ENCODE peak calls at places on chromosomes 12 and 14, in ten cellular contexts. One of them, this sample, is unnamed.

GRCh38 chr12:989751-990278 is 1.2 kb upstream of the ERC1 start:
- DNase-seq in uterus: peak
- DNase-seq in heart right ventricle: peak
- DNase-seq in tibial artery: no peak
- DNase-seq in fibroblast of lung: peak
- DNase-seq in upper lobe of right lung: no peak
- DNase-seq in neuronal stem cell: peak
- DNase-seq in DND-41: peak
- DNase-seq in astrocyte: peak
- DNase-seq in tibial nerve: peak
- DNase-seq in this sample: no peak

GRCh38 chr14:69695664-69696527 is 71.0 kb upstream of the SRSF5 start:
- DNase-seq in uterus: no peak
- DNase-seq in heart right ventricle: no peak
- DNase-seq in tibial artery: no peak
- DNase-seq in fibroblast of lung: peak
- DNase-seq in upper lobe of right lung: no peak
- DNase-seq in neuronal stem cell: no peak
- DNase-seq in DND-41: no peak
- DNase-seq in astrocyte: peak
- DNase-seq in tibial nerve: no peak
- DNase-seq in this sample: no peak

GRCh38 chr12:67356400-67356799 is 87.2 kb downstream of the CAND1 start:
- DNase-seq in uterus: no peak
- DNase-seq in heart right ventricle: no peak
- DNase-seq in tibial artery: no peak
- DNase-seq in fibroblast of lung: no peak
- DNase-seq in upper lobe of right lung: no peak
- DNase-seq in neuronal stem cell: no peak
- DNase-seq in DND-41: no peak
- DNase-seq in astrocyte: peak
- DNase-seq in tibial nerve: no peak
- DNase-seq in this sample: no peak

GRCh38 chr12:71371132-71371531 is 68.5 kb upstream of the LGR5 start:
- DNase-seq in uterus: no peak
- DNase-seq in heart right ventricle: no peak
- DNase-seq in tibial artery: no peak
- DNase-seq in fibroblast of lung: peak
- DNase-seq in upper lobe of right lung: no peak
- DNase-seq in neuronal stem cell: no peak
- DNase-seq in DND-41: no peak
- DNase-seq in astrocyte: no peak
- DNase-seq in tibial nerve: no peak
- DNase-seq in this sample: no peak

GRCh38 chr12:73262788-73263381 is 990.7 kb downstream of the TRHDE start:
- DNase-seq in uterus: no peak
- DNase-seq in heart right ventricle: no peak
- DNase-seq in tibial artery: no peak
- DNase-seq in fibroblast of lung: no peak
- DNase-seq in upper lobe of right lung: no peak
- DNase-seq in neuronal stem cell: no peak
- DNase-seq in DND-41: no peak
- DNase-seq in astrocyte: no peak
- DNase-seq in tibial nerve: no peak
- DNase-seq in this sample: no peak

GRCh38 chr12:117685115-117685926 is 283.5 kb downstream of the KSR2 start:
- DNase-seq in uterus: no peak
- DNase-seq in heart right ventricle: no peak
- DNase-seq in tibial artery: peak
- DNase-seq in fibroblast of lung: peak
- DNase-seq in upper lobe of right lung: no peak
- DNase-seq in neuronal stem cell: peak
- DNase-seq in DND-41: peak
- DNase-seq in astrocyte: peak
- DNase-seq in tibial nerve: peak
- DNase-seq in this sample: no peak

GRCh38 chr12:124410354-124411175 is 115.7 kb downstream of the RFLNA start:
- DNase-seq in uterus: no peak
- DNase-seq in heart right ventricle: no peak
- DNase-seq in tibial artery: peak
- DNase-seq in fibroblast of lung: peak
- DNase-seq in upper lobe of right lung: no peak
- DNase-seq in neuronal stem cell: no peak
- DNase-seq in DND-41: peak
- DNase-seq in astrocyte: no peak
- DNase-seq in tibial nerve: no peak
- DNase-seq in this sample: no peak

GRCh38 chr14:76768201-76768656 is 7.0 kb downstream of the VASH1 start:
- DNase-seq in uterus: no peak
- DNase-seq in heart right ventricle: peak
- DNase-seq in tibial artery: peak
- DNase-seq in fibroblast of lung: no peak
- DNase-seq in upper lobe of right lung: peak
- DNase-seq in neuronal stem cell: no peak
- DNase-seq in DND-41: peak
- DNase-seq in astrocyte: no peak
- DNase-seq in tibial nerve: peak
- DNase-seq in this sample: peak

GRCh38 chr14:91303091-91303923 is 58.8 kb upstream of the GPR68 start:
- DNase-seq in uterus: peak
- DNase-seq in heart right ventricle: peak
- DNase-seq in tibial artery: no peak
- DNase-seq in fibroblast of lung: no peak
- DNase-seq in upper lobe of right lung: peak
- DNase-seq in neuronal stem cell: peak
- DNase-seq in DND-41: peak
- DNase-seq in astrocyte: no peak
- DNase-seq in tibial nerve: no peak
- DNase-seq in this sample: peak

GRCh38 chr12:52517888-52518287 is 2.3 kb downstream of the KRT5 start:
- DNase-seq in uterus: no peak
- DNase-seq in heart right ventricle: no peak
- DNase-seq in tibial artery: no peak
- DNase-seq in fibroblast of lung: no peak
- DNase-seq in upper lobe of right lung: no peak
- DNase-seq in neuronal stem cell: no peak
- DNase-seq in DND-41: no peak
- DNase-seq in astrocyte: no peak
- DNase-seq in tibial nerve: peak
- DNase-seq in this sample: no peak

GRCh38 chr12:30970559-30971202 is 44.1 kb downstream of the TSPAN11 start:
- DNase-seq in uterus: no peak
- DNase-seq in heart right ventricle: peak
- DNase-seq in tibial artery: no peak
- DNase-seq in fibroblast of lung: no peak
- DNase-seq in upper lobe of right lung: no peak
- DNase-seq in neuronal stem cell: no peak
- DNase-seq in DND-41: no peak
- DNase-seq in astrocyte: no peak
- DNase-seq in tibial nerve: no peak
- DNase-seq in this sample: no peak

GRCh38 chr14:72420749-72421452 is 473.0 kb downstream of the DPF3 start:
- DNase-seq in uterus: no peak
- DNase-seq in heart right ventricle: peak
- DNase-seq in tibial artery: peak
- DNase-seq in fibroblast of lung: peak
- DNase-seq in upper lobe of right lung: peak
- DNase-seq in neuronal stem cell: peak
- DNase-seq in DND-41: peak
- DNase-seq in astrocyte: peak
- DNase-seq in tibial nerve: peak
- DNase-seq in this sample: peak

GRCh38 chr12:84701041-84701440 is 211.6 kb downstream of the SLC6A15 start:
- DNase-seq in uterus: no peak
- DNase-seq in heart right ventricle: no peak
- DNase-seq in tibial artery: no peak
- DNase-seq in fibroblast of lung: peak
- DNase-seq in upper lobe of right lung: no peak
- DNase-seq in neuronal stem cell: no peak
- DNase-seq in DND-41: no peak
- DNase-seq in astrocyte: peak
- DNase-seq in tibial nerve: no peak
- DNase-seq in this sample: no peak

GRCh38 chr14:100783630-100784321 is 42.1 kb upstream of the MEG3 start:
- DNase-seq in uterus: no peak
- DNase-seq in heart right ventricle: no peak
- DNase-seq in tibial artery: peak
- DNase-seq in fibroblast of lung: no peak
- DNase-seq in upper lobe of right lung: peak
- DNase-seq in neuronal stem cell: peak
- DNase-seq in DND-41: no peak
- DNase-seq in astrocyte: no peak
- DNase-seq in tibial nerve: no peak
- DNase-seq in this sample: no peak

GRCh38 chr12:112584266-112584722 is 165.5 kb downstream of the PTPN11 start:
- DNase-seq in uterus: no peak
- DNase-seq in heart right ventricle: no peak
- DNase-seq in tibial artery: no peak
- DNase-seq in fibroblast of lung: no peak
- DNase-seq in upper lobe of right lung: no peak
- DNase-seq in neuronal stem cell: no peak
- DNase-seq in DND-41: no peak
- DNase-seq in astrocyte: no peak
- DNase-seq in tibial nerve: no peak
- DNase-seq in this sample: no peak

DNA sequence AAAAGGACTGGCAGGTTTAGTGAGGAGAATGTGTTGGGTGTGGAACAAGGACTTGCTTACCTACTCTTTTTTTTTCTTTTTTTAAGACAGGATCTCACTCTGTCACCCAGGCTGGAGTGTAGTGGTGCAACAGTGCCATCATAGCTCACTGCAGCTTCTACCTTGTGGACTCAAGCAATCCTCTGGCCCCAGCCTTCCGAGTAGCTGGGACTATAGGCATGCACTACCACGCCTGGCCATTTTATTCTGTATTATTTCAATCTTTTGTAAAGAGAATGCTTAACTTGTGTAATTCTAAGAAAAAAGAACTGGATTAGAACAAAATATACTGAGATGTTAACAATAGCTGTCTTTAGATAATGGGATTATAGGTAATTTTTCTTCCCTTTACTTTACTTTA is 1.9 kb upstream of the VRTN start:
- DNase-seq in uterus: no peak
- DNase-seq in heart right ventricle: no peak
- DNase-seq in tibial artery: no peak
- DNase-seq in fibroblast of lung: no peak
- DNase-seq in upper lobe of right lung: peak
- DNase-seq in neuronal stem cell: no peak
- DNase-seq in DND-41: no peak
- DNase-seq in astrocyte: no peak
- DNase-seq in tibial nerve: no peak
- DNase-seq in this sample: no peak
- H3K4me3 ChIP-seq in uterus: no peak
- H3K4me3 ChIP-seq in heart right ventricle: no peak
- H3K4me3 ChIP-seq in tibial artery: no peak
- H3K4me3 ChIP-seq in fibroblast of lung: no peak
- H3K4me3 ChIP-seq in upper lobe of right lung: no peak
- H3K4me3 ChIP-seq in neuronal stem cell: no peak
- H3K4me3 ChIP-seq in DND-41: no peak
- H3K4me3 ChIP-seq in astrocyte: no peak
- H3K4me3 ChIP-seq in tibial nerve: no peak
- H3K4me3 ChIP-seq in this sample: no peak

DNA sequence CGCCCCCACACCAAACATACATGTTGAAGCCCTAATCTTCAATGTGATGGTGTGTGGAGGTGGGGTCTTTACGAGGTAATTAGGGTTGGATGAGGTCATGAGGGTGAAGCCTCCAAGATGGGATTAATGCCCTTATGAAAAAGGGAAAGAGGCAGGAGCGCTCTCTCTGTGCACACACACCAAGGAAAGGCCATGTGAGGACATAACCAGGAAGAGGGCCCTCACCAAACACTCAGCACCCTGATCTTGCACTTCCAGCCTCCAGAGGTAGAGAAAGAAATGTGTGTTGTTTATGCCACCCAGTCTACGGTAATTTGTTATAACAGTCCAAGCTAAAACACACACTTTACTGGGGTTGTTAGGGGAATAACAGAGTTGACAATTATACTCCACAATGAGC is 14.6 kb upstream of the PITPNM2 start:
- DNase-seq in uterus: no peak
- DNase-seq in heart right ventricle: no peak
- DNase-seq in tibial artery: no peak
- DNase-seq in fibroblast of lung: no peak
- DNase-seq in upper lobe of right lung: no peak
- DNase-seq in neuronal stem cell: no peak
- DNase-seq in DND-41: no peak
- DNase-seq in astrocyte: no peak
- DNase-seq in tibial nerve: no peak
- DNase-seq in this sample: no peak
- H3K27ac ChIP-seq in uterus: no peak
- H3K27ac ChIP-seq in heart right ventricle: no peak
- H3K27ac ChIP-seq in tibial artery: no peak
- H3K27ac ChIP-seq in fibroblast of lung: no peak
- H3K27ac ChIP-seq in upper lobe of right lung: peak
- H3K27ac ChIP-seq in neuronal stem cell: no peak
- H3K27ac ChIP-seq in DND-41: no peak
- H3K27ac ChIP-seq in astrocyte: no peak
- H3K27ac ChIP-seq in tibial nerve: no peak
- H3K27ac ChIP-seq in this sample: no peak

GRCh38 chr14:68466491-68466977 is 326.3 kb downstream of the ZFP36L1 start:
- DNase-seq in uterus: no peak
- DNase-seq in heart right ventricle: no peak
- DNase-seq in tibial artery: no peak
- DNase-seq in fibroblast of lung: peak
- DNase-seq in upper lobe of right lung: no peak
- DNase-seq in neuronal stem cell: no peak
- DNase-seq in DND-41: no peak
- DNase-seq in astrocyte: peak
- DNase-seq in tibial nerve: no peak
- DNase-seq in this sample: no peak
- H3K4me3 ChIP-seq in uterus: no peak
- H3K4me3 ChIP-seq in heart right ventricle: no peak
- H3K4me3 ChIP-seq in tibial artery: no peak
- H3K4me3 ChIP-seq in fibroblast of lung: no peak
- H3K4me3 ChIP-seq in upper lobe of right lung: no peak
- H3K4me3 ChIP-seq in neuronal stem cell: no peak
- H3K4me3 ChIP-seq in DND-41: no peak
- H3K4me3 ChIP-seq in astrocyte: peak
- H3K4me3 ChIP-seq in tibial nerve: no peak
- H3K4me3 ChIP-seq in this sample: no peak

GRCh38 chr12:45757172-45757571 is 27.7 kb downstream of the ARID2 start:
- DNase-seq in uterus: no peak
- DNase-seq in heart right ventricle: no peak
- DNase-seq in tibial artery: no peak
- DNase-seq in fibroblast of lung: no peak
- DNase-seq in upper lobe of right lung: no peak
- DNase-seq in neuronal stem cell: no peak
- DNase-seq in DND-41: no peak
- DNase-seq in astrocyte: no peak
- DNase-seq in tibial nerve: no peak
- DNase-seq in this sample: no peak

GRCh38 chr12:45762185-45763110 is 32.9 kb downstream of the ARID2 start:
- DNase-seq in uterus: no peak
- DNase-seq in heart right ventricle: no peak
- DNase-seq in tibial artery: no peak
- DNase-seq in fibroblast of lung: peak
- DNase-seq in upper lobe of right lung: no peak
- DNase-seq in neuronal stem cell: no peak
- DNase-seq in DND-41: no peak
- DNase-seq in astrocyte: peak
- DNase-seq in tibial nerve: peak
- DNase-seq in this sample: no peak

GRCh38 chr12:45760333-45760732 is 30.8 kb downstream of the ARID2 start:
- DNase-seq in uterus: no peak
- DNase-seq in heart right ventricle: no peak
- DNase-seq in tibial artery: no peak
- DNase-seq in fibroblast of lung: no peak
- DNase-seq in upper lobe of right lung: no peak
- DNase-seq in neuronal stem cell: no peak
- DNase-seq in DND-41: no peak
- DNase-seq in astrocyte: no peak
- DNase-seq in tibial nerve: no peak
- DNase-seq in this sample: no peak

GRCh38 chr12:45756666-45757065 is 27.2 kb downstream of the ARID2 start:
- DNase-seq in uterus: no peak
- DNase-seq in heart right ventricle: no peak
- DNase-seq in tibial artery: no peak
- DNase-seq in fibroblast of lung: peak
- DNase-seq in upper lobe of right lung: no peak
- DNase-seq in neuronal stem cell: no peak
- DNase-seq in DND-41: no peak
- DNase-seq in astrocyte: no peak
- DNase-seq in tibial nerve: no peak
- DNase-seq in this sample: no peak
- H3K27ac ChIP-seq in uterus: no peak
- H3K27ac ChIP-seq in heart right ventricle: no peak
- H3K27ac ChIP-seq in tibial artery: no peak
- H3K27ac ChIP-seq in fibroblast of lung: no peak
- H3K27ac ChIP-seq in upper lobe of right lung: no peak
- H3K27ac ChIP-seq in neuronal stem cell: peak
- H3K27ac ChIP-seq in DND-41: no peak
- H3K27ac ChIP-seq in astrocyte: no peak
- H3K27ac ChIP-seq in tibial nerve: no peak
- H3K27ac ChIP-seq in this sample: no peak